ENCODE peak calls at places on chromosomes 12 and 14, in six cellular contexts. One of them, this sample, is unnamed.

GRCh38 chr12:64042901-64043300 is 179.2 kb downstream of the KICS2 start:
- DNase-seq in psoas muscle: no peak
- DNase-seq in brain microvascular endothelial cell: no peak
- DNase-seq in IMR-90: peak
- DNase-seq in HFFc6: no peak
- DNase-seq in uterus: no peak
- DNase-seq in this sample: no peak

GRCh38 chr12:78155546-78155945 is 324.9 kb downstream of the NAV3 start:
- DNase-seq in psoas muscle: no peak
- DNase-seq in brain microvascular endothelial cell: no peak
- DNase-seq in IMR-90: peak
- DNase-seq in HFFc6: no peak
- DNase-seq in uterus: no peak
- DNase-seq in this sample: no peak

GRCh38 chr12:122097641-122098364 is 19.2 kb downstream of the MLXIP start:
- DNase-seq in psoas muscle: no peak
- DNase-seq in brain microvascular endothelial cell: no peak
- DNase-seq in IMR-90: peak
- DNase-seq in HFFc6: no peak
- DNase-seq in uterus: no peak
- DNase-seq in this sample: no peak

GRCh38 chr14:84340938-84341337 is 1189.0 kb upstream of the FLRT2 start:
- DNase-seq in psoas muscle: no peak
- DNase-seq in brain microvascular endothelial cell: no peak
- DNase-seq in IMR-90: peak
- DNase-seq in HFFc6: no peak
- DNase-seq in uterus: no peak
- DNase-seq in this sample: no peak

GRCh38 chr12:20588057-20588456 is 107.1 kb upstream of the SLCO1C1 start:
- DNase-seq in psoas muscle: no peak
- DNase-seq in brain microvascular endothelial cell: no peak
- DNase-seq in IMR-90: no peak
- DNase-seq in HFFc6: no peak
- DNase-seq in uterus: no peak
- DNase-seq in this sample: no peak

GRCh38 chr12:15364221-15365170 is 42.2 kb downstream of the PTPRO start:
- DNase-seq in psoas muscle: no peak
- DNase-seq in brain microvascular endothelial cell: no peak
- DNase-seq in IMR-90: no peak
- DNase-seq in HFFc6: no peak
- DNase-seq in uterus: no peak
- DNase-seq in this sample: no peak

GRCh38 chr14:59582845-59583509 is 6.4 kb upstream of the CCDC175 start:
- DNase-seq in psoas muscle: no peak
- DNase-seq in brain microvascular endothelial cell: no peak
- DNase-seq in IMR-90: no peak
- DNase-seq in HFFc6: no peak
- DNase-seq in uterus: no peak
- DNase-seq in this sample: no peak

GRCh38 chr12:51482808-51483532 is 58.3 kb downstream of the SLC4A8 start:
- DNase-seq in psoas muscle: no peak
- DNase-seq in brain microvascular endothelial cell: no peak
- DNase-seq in IMR-90: no peak
- DNase-seq in HFFc6: no peak
- DNase-seq in uterus: no peak
- DNase-seq in this sample: no peak

GRCh38 chr12:43805149-43805856 is 814 bp downstream of the TWF1 start:
- DNase-seq in psoas muscle: no peak
- DNase-seq in brain microvascular endothelial cell: no peak
- DNase-seq in IMR-90: no peak
- DNase-seq in HFFc6: no peak
- DNase-seq in uterus: no peak
- DNase-seq in this sample: no peak

GRCh38 chr14:38022775-38023174 is 184.9 kb upstream of the SSTR1 start:
- DNase-seq in psoas muscle: no peak
- DNase-seq in brain microvascular endothelial cell: no peak
- DNase-seq in IMR-90: no peak
- DNase-seq in HFFc6: no peak
- DNase-seq in uterus: no peak
- DNase-seq in this sample: no peak

GRCh38 chr14:51319181-51319597 is 79.1 kb downstream of the TMX1 start:
- DNase-seq in psoas muscle: no peak
- DNase-seq in brain microvascular endothelial cell: no peak
- DNase-seq in IMR-90: no peak
- DNase-seq in HFFc6: no peak
- DNase-seq in uterus: no peak
- DNase-seq in this sample: no peak

GRCh38 chr12:110246690-110247339 is 34.2 kb upstream of the ATP2A2 start:
- DNase-seq in psoas muscle: no peak
- DNase-seq in brain microvascular endothelial cell: no peak
- DNase-seq in IMR-90: no peak
- DNase-seq in HFFc6: no peak
- DNase-seq in uterus: no peak
- DNase-seq in this sample: no peak

GRCh38 chr14:80136358-80136757 is 74.9 kb downstream of the DIO2 start:
- DNase-seq in psoas muscle: no peak
- DNase-seq in brain microvascular endothelial cell: no peak
- DNase-seq in IMR-90: peak
- DNase-seq in HFFc6: no peak
- DNase-seq in uterus: no peak
- DNase-seq in this sample: no peak

GRCh38 chr14:79417961-79418360 is 793.3 kb downstream of the DIO2 start:
- DNase-seq in psoas muscle: no peak
- DNase-seq in brain microvascular endothelial cell: no peak
- DNase-seq in IMR-90: peak
- DNase-seq in HFFc6: no peak
- DNase-seq in uterus: no peak
- DNase-seq in this sample: no peak

GRCh38 chr14:71304588-71305133 is 397.4 kb downstream of the PCNX1 start:
- DNase-seq in psoas muscle: no peak
- DNase-seq in brain microvascular endothelial cell: no peak
- DNase-seq in IMR-90: no peak
- DNase-seq in HFFc6: no peak
- DNase-seq in uterus: no peak
- DNase-seq in this sample: no peak

GRCh38 chr12:94649349-94650142 is 811 bp downstream of the TMCC3 start:
- DNase-seq in psoas muscle: peak
- DNase-seq in brain microvascular endothelial cell: peak
- DNase-seq in IMR-90: peak
- DNase-seq in HFFc6: no peak
- DNase-seq in uterus: peak
- DNase-seq in this sample: no peak

GRCh38 chr14:99129998-99130397 is 142.0 kb downstream of the BCL11B start:
- DNase-seq in psoas muscle: no peak
- DNase-seq in brain microvascular endothelial cell: no peak
- DNase-seq in IMR-90: no peak
- DNase-seq in HFFc6: no peak
- DNase-seq in uterus: no peak
- DNase-seq in this sample: no peak

GRCh38 chr12:88839486-88839885 is 259.2 kb upstream of the KITLG start:
- DNase-seq in psoas muscle: no peak
- DNase-seq in brain microvascular endothelial cell: no peak
- DNase-seq in IMR-90: no peak
- DNase-seq in HFFc6: no peak
- DNase-seq in uterus: no peak
- DNase-seq in this sample: no peak
- TF ChIP-seq CTCF in psoas muscle: no peak
- TF ChIP-seq CTCF in brain microvascular endothelial cell: no peak
- TF ChIP-seq CTCF in IMR-90: no peak
- TF ChIP-seq CTCF in HFFc6: no peak
- TF ChIP-seq CTCF in uterus: no peak
- TF ChIP-seq CTCF in this sample: no peak

DNA sequence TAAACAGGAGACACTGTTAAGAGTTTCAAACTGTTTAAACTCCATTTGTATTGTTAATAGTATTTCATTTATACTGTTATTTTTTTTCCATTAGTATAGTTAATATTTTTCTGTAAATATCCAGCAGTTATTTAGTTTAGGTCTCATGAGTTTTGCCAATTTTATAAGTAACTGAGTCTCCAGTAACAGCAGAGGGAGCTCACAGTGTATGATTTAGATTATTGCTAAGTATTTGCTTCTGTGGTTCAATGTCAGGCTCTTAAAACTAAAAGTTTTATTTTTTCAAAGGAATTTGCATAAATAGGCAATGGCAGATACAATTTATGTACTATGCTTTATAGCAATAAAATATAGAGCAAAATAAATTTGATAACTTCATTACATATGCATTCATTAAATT is 209.7 kb downstream of the ATXN7L3B start:
- DNase-seq in psoas muscle: no peak
- DNase-seq in brain microvascular endothelial cell: no peak
- DNase-seq in IMR-90: peak
- DNase-seq in HFFc6: peak
- DNase-seq in uterus: no peak
- DNase-seq in this sample: no peak
- TF ChIP-seq CTCF in psoas muscle: peak
- TF ChIP-seq CTCF in brain microvascular endothelial cell: peak
- TF ChIP-seq CTCF in IMR-90: peak
- TF ChIP-seq CTCF in HFFc6: peak
- TF ChIP-seq CTCF in uterus: no peak
- TF ChIP-seq CTCF in this sample: peak

GRCh38 chr12:5076761-5077160 is 33.1 kb downstream of the KCNA5 start:
- DNase-seq in psoas muscle: no peak
- DNase-seq in brain microvascular endothelial cell: no peak
- DNase-seq in IMR-90: no peak
- DNase-seq in HFFc6: no peak
- DNase-seq in uterus: no peak
- DNase-seq in this sample: no peak

GRCh38 chr12:5073054-5073453 is 29.4 kb downstream of the KCNA5 start:
- DNase-seq in psoas muscle: no peak
- DNase-seq in brain microvascular endothelial cell: no peak
- DNase-seq in IMR-90: no peak
- DNase-seq in HFFc6: no peak
- DNase-seq in uterus: no peak
- DNase-seq in this sample: no peak

GRCh38 chr12:5071496-5071895 is 27.8 kb downstream of the KCNA5 start:
- DNase-seq in psoas muscle: no peak
- DNase-seq in brain microvascular endothelial cell: no peak
- DNase-seq in IMR-90: no peak
- DNase-seq in HFFc6: no peak
- DNase-seq in uterus: no peak
- DNase-seq in this sample: no peak

GRCh38 chr12:5072326-5072725 is 28.6 kb downstream of the KCNA5 start:
- DNase-seq in psoas muscle: no peak
- DNase-seq in brain microvascular endothelial cell: no peak
- DNase-seq in IMR-90: no peak
- DNase-seq in HFFc6: no peak
- DNase-seq in uterus: no peak
- DNase-seq in this sample: no peak

GRCh38 chr12:5073838-5074237 is 30.2 kb downstream of the KCNA5 start:
- DNase-seq in psoas muscle: no peak
- DNase-seq in brain microvascular endothelial cell: no peak
- DNase-seq in IMR-90: peak
- DNase-seq in HFFc6: peak
- DNase-seq in uterus: no peak
- DNase-seq in this sample: no peak
- TF ChIP-seq CTCF in psoas muscle: no peak
- TF ChIP-seq CTCF in brain microvascular endothelial cell: peak
- TF ChIP-seq CTCF in IMR-90: peak
- TF ChIP-seq CTCF in HFFc6: peak
- TF ChIP-seq CTCF in uterus: no peak
- TF ChIP-seq CTCF in this sample: peak

GRCh38 chr14:22900088-22900799 is 17.2 kb downstream of the REM2 start:
- DNase-seq in psoas muscle: no peak
- DNase-seq in brain microvascular endothelial cell: peak
- DNase-seq in IMR-90: peak
- DNase-seq in HFFc6: peak
- DNase-seq in uterus: peak
- DNase-seq in this sample: no peak

GRCh38 chr14:22905627-22906026 is 13.3 kb downstream of the RBM23 start:
- DNase-seq in psoas muscle: no peak
- DNase-seq in brain microvascular endothelial cell: no peak
- DNase-seq in IMR-90: no peak
- DNase-seq in HFFc6: no peak
- DNase-seq in uterus: no peak
- DNase-seq in this sample: no peak

GRCh38 chr14:22903742-22904087 is 15.2 kb downstream of the RBM23 start:
- DNase-seq in psoas muscle: no peak
- DNase-seq in brain microvascular endothelial cell: no peak
- DNase-seq in IMR-90: no peak
- DNase-seq in HFFc6: no peak
- DNase-seq in uterus: no peak
- DNase-seq in this sample: no peak

GRCh38 chr14:22898302-22898894 is 15.4 kb downstream of the REM2 start:
- DNase-seq in psoas muscle: no peak
- DNase-seq in brain microvascular endothelial cell: peak
- DNase-seq in IMR-90: peak
- DNase-seq in HFFc6: peak
- DNase-seq in uterus: peak
- DNase-seq in this sample: no peak

DNA sequence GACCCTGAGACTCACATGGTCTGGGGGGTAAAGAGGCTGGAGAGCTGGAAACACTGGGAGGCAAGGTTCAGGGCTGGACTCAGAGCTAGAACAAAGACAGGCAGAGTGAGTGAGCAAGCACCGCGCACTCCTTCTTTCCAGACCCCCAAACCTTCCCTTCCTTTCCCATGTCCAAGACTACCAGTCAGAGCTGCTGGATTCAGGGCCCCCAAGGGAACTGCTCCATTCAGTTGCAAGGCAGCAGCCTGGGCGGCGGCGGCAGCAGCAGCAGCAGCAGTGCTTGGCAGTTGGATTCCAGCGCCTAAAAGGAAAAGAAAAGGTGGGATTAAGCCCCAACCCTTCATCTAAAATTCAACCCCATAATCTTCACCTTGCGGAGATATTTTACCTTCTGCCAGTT is 17.1 kb downstream of the RBM23 start:
- DNase-seq in psoas muscle: no peak
- DNase-seq in brain microvascular endothelial cell: no peak
- DNase-seq in IMR-90: no peak
- DNase-seq in HFFc6: no peak
- DNase-seq in uterus: no peak
- DNase-seq in this sample: no peak
- TF ChIP-seq CTCF in psoas muscle: no peak
- TF ChIP-seq CTCF in brain microvascular endothelial cell: no peak
- TF ChIP-seq CTCF in IMR-90: no peak
- TF ChIP-seq CTCF in HFFc6: no peak
- TF ChIP-seq CTCF in uterus: no peak
- TF ChIP-seq CTCF in this sample: no peak